ENCODE peak calls at places on chromosomes 1 and 21, in ten cellular contexts. S is GM06990; U is germinal center; M is fibroblast of mammary gland; B is T-cell; P is stimulated activated CD8-positive, alpha-beta memory T cell treated with anti-CD3 and anti-CD28 coated beads, Interleukin-7, amount 100 ng/mL, for 4 hours; Z is A172; N is stimulated activated CD4-positive, alpha-beta T cell treated with anti-CD3 and anti-CD28 coated beads, Interleukin-4, amount 100 ng/mL, for 24 hours; V is type B pancreatic cell; A is HEK293T. J is an unnamed sample.

GRCh38 chr1:198543670-198544260 is 3.3 kb upstream of the ATP6V1G3 start:
- DNase-seq in S (peak; percentile 54), U (peak; percentile 26), M (no peak), B (no peak), P (no peak), Z (no peak), N (no peak), V (no peak), A (no peak), J (no peak)

GRCh38 chr21:25956993-25957714 is 213.4 kb downstream of the APP start:
- DNase-seq in S (no peak), U (no peak), M (peak; percentile 90), B (no peak), P (no peak), Z (no peak), N (no peak), V (no peak), A (no peak), J (no peak)

GRCh38 chr21:29649370-29649963 is 290.3 kb downstream of the GRIK1 start:
- DNase-seq in S (no peak), U (no peak), M (no peak), B (no peak), P (no peak), Z (no peak), N (no peak), V (no peak), A (no peak), J (no peak)

GRCh38 chr1:68174173-68175113 is 57.9 kb downstream of the WLS start:
- DNase-seq in S (no peak), U (no peak), M (peak; percentile 95), B (no peak), P (no peak), Z (peak; percentile 90), N (no peak), V (no peak), A (peak; percentile 25), J (no peak)

GRCh38 chr21:46650476-46651098 is 15.1 kb downstream of the PRMT2 start:
- DNase-seq in S (no peak), U (no peak), M (peak; percentile 19), B (no peak), P (no peak), Z (no peak), N (no peak), V (no peak), A (no peak), J (no peak)

GRCh38 chr1:100404816-100405215 is 52.5 kb downstream of the CDC14A start:
- DNase-seq in S (no peak), U (no peak), M (peak; percentile 10), B (no peak), P (no peak), Z (no peak), N (no peak), V (no peak), A (no peak), J (no peak)

GRCh38 chr1:170134126-170134525 is 11.6 kb upstream of the NTMT2 start:
- DNase-seq in S (no peak), U (no peak), M (peak; percentile 56), B (no peak), P (no peak), Z (no peak), N (no peak), V (no peak), A (no peak), J (no peak)

GRCh38 chr1:66244429-66244828 is 289.5 kb upstream of the SGIP1 start:
- DNase-seq in S (no peak), U (no peak), M (peak; percentile 65), B (no peak), P (no peak), Z (no peak), N (peak; percentile 19), V (no peak), A (no peak), J (peak; percentile 85)

GRCh38 chr1:83897516-83897915 is 101.4 kb downstream of the TTLL7 start:
- DNase-seq in S (no peak), U (no peak), M (no peak), B (no peak), P (no peak), Z (no peak), N (no peak), V (no peak), A (no peak), J (no peak)

GRCh38 chr1:234149217-234149616 is 224.0 kb upstream of the COA6 start:
- DNase-seq in S (no peak), U (no peak), M (peak; percentile 19), B (no peak), P (no peak), Z (peak; percentile 54), N (no peak), V (no peak), A (no peak), J (no peak)

GRCh38 chr1:156511656-156512055 is 11.1 kb upstream of the MEF2D start:
- DNase-seq in S (no peak), U (no peak), M (peak; percentile 95), B (no peak), P (no peak), Z (no peak), N (peak; percentile 47), V (no peak), A (no peak), J (no peak)

GRCh38 chr1:97797403-97798183 is 123.2 kb downstream of the DPYD start:
- DNase-seq in S (no peak), U (no peak), M (peak; percentile 68), B (no peak), P (no peak), Z (no peak), N (no peak), V (no peak), A (no peak), J (no peak)

GRCh38 chr1:235421751-235422150 is 54.5 kb downstream of the TBCE start:
- DNase-seq in S (no peak), U (no peak), M (no peak), B (no peak), P (no peak), Z (no peak), N (no peak), V (no peak), A (no peak), J (no peak)

GRCh38 chr1:192901500-192901899 is 92.7 kb downstream of the RGS2 start:
- DNase-seq in S (no peak), U (no peak), M (no peak), B (no peak), P (no peak), Z (no peak), N (no peak), V (no peak), A (no peak), J (no peak)

GRCh38 chr1:165632152-165632469 is 1.1 kb downstream of the MGST3 start:
- DNase-seq in S (no peak), U (no peak), M (no peak), B (no peak), P (no peak), Z (no peak), N (no peak), V (no peak), A (no peak), J (no peak)

GRCh38 chr1:228372183-228373003 is 34.2 kb downstream of the TRIM11 start:
- DNase-seq in S (no peak), U (no peak), M (no peak), B (no peak), P (no peak), Z (peak; percentile 52), N (no peak), V (no peak), A (no peak), J (no peak)

GRCh38 chr21:15183712-15184353 is 119.0 kb upstream of the NRIP1 start:
- DNase-seq in S (no peak), U (no peak), M (no peak), B (no peak), P (no peak), Z (no peak), N (no peak), V (no peak), A (no peak), J (no peak)

GRCh38 chr1:26961826-26962225 is 1.6 kb upstream of the KDF1 start:
- DNase-seq in S (no peak), U (no peak), M (peak; percentile 97), B (no peak), P (no peak), Z (peak; percentile 40), N (no peak), V (no peak), A (no peak), J (no peak)

GRCh38 chr1:203128691-203129500 is 1.4 kb downstream of the ADORA1 start:
- DNase-seq in S (no peak), U (no peak), M (no peak), B (no peak), P (no peak), Z (no peak), N (no peak), V (peak; percentile 58), A (no peak), J (no peak)

GRCh38 chr1:64476251-64476952 is 6.5 kb downstream of the CACHD1 start:
- DNase-seq in S (no peak), U (no peak), M (peak; percentile 72), B (no peak), P (no peak), Z (peak; percentile 44), N (no peak), V (no peak), A (no peak), J (no peak)

GRCh38 chr1:147473735-147474049 is 67.6 kb upstream of the BCL9 start:
- DNase-seq in S (no peak), U (no peak), M (no peak), B (no peak), P (no peak), Z (no peak), N (no peak), V (no peak), A (no peak), J (no peak)

GRCh38 chr1:150194381-150195031 is 41.4 kb downstream of the ANP32E start:
- DNase-seq in S (no peak), U (no peak), M (no peak), B (no peak), P (no peak), Z (peak; percentile 65), N (no peak), V (no peak), A (no peak), J (no peak)

J was measured in head of caudate nucleus.